ENCODE peak calls at places on chromosomes 7 and 10, in ten cellular contexts. Q, D, I, O, A, F, E, L, X and P are unnamed samples.

GRCh38 chr10:72455889-72456588 is 101.3 kb upstream of the DNAJB12 start:
- DNase-seq in Q (no peak), D (no peak), I (no peak), O (no peak), A (no peak), F (no peak), E (no peak), L (no peak), X (no peak), P (no peak)

GRCh38 chr10:61024801-61025201 is 80.8 kb upstream of the RHOBTB1 start:
- DNase-seq in Q (no peak), D (peak), I (no peak), O (peak), A (no peak), F (no peak), E (no peak), L (no peak), X (no peak), P (peak)

GRCh38 chr7:150322114-150322832 is 882 bp upstream of the LRRC61 start:
- DNase-seq in Q (no peak), D (no peak), I (no peak), O (no peak), A (no peak), F (peak), E (no peak), L (no peak), X (no peak), P (peak)

GRCh38 chr7:86643478-86644281 is at the start of gene GRM3:
- DNase-seq in Q (no peak), D (peak), I (no peak), O (no peak), A (no peak), F (no peak), E (no peak), L (no peak), X (peak), P (no peak)

GRCh38 chr10:32114500-32114899 is 58.3 kb upstream of the KIF5B start:
- DNase-seq in Q (no peak), D (no peak), I (no peak), O (no peak), A (no peak), F (no peak), E (no peak), L (no peak), X (no peak), P (no peak)

GRCh38 chr7:106177295-106177690 is 65.2 kb upstream of the SYPL1 start:
- DNase-seq in Q (no peak), D (no peak), I (no peak), O (no peak), A (no peak), F (no peak), E (no peak), L (no peak), X (no peak), P (no peak)

GRCh38 chr7:128703605-128704004 is 31.5 kb downstream of the GARIN1A start:
- DNase-seq in Q (no peak), D (no peak), I (no peak), O (no peak), A (no peak), F (no peak), E (no peak), L (peak), X (no peak), P (no peak)

GRCh38 chr10:5291501-5292195 is 73.1 kb upstream of the UCN3 start:
- DNase-seq in Q (no peak), D (no peak), I (peak), O (peak), A (no peak), F (peak), E (peak), L (peak), X (no peak), P (peak)

GRCh38 chr10:103441206-103441605 is 11.0 kb downstream of the CALHM2 start:
- DNase-seq in Q (no peak), D (no peak), I (no peak), O (no peak), A (no peak), F (no peak), E (no peak), L (no peak), X (no peak), P (no peak)

GRCh38 chr7:88668591-88668990 is 90.9 kb upstream of the ZNF804B start:
- DNase-seq in Q (no peak), D (no peak), I (no peak), O (no peak), A (no peak), F (no peak), E (no peak), L (no peak), X (no peak), P (no peak)

GRCh38 chr10:70835895-70836294 is 20.1 kb downstream of the SGPL1 start:
- DNase-seq in Q (no peak), D (no peak), I (no peak), O (no peak), A (no peak), F (no peak), E (no peak), L (no peak), X (no peak), P (peak)

GRCh38 chr10:103458720-103459119 is at the start of gene CALHM1:
- DNase-seq in Q (no peak), D (no peak), I (no peak), O (no peak), A (no peak), F (no peak), E (no peak), L (no peak), X (no peak), P (no peak)

GRCh38 chr7:147813316-147813715 is 777.2 kb upstream of the C7orf33 start:
- DNase-seq in Q (no peak), D (no peak), I (no peak), O (no peak), A (no peak), F (no peak), E (no peak), L (no peak), X (no peak), P (no peak)

GRCh38 chr7:37193775-37194135 is 254.9 kb downstream of the ELMO1 start:
- DNase-seq in Q (no peak), D (no peak), I (no peak), O (no peak), A (no peak), F (no peak), E (no peak), L (no peak), X (no peak), P (no peak)

GRCh38 chr7:23299770-23300300 is 696 bp downstream of the MALSU1 start:
- DNase-seq in Q (no peak), D (peak), I (no peak), O (no peak), A (no peak), F (no peak), E (no peak), L (no peak), X (no peak), P (peak)